ENCODE peak calls at places on chromosomes 11 and 22, in six cellular contexts. One of them, this sample, is unnamed.

GRCh38 chr11:35487532-35488078 is 37.8 kb downstream of the PAMR1 start:
- DNase-seq in esophagus muscularis mucosa: no peak
- DNase-seq in Panc1: no peak
- DNase-seq in transverse colon: no peak
- DNase-seq in K562: no peak
- DNase-seq in prostate gland: no peak
- DNase-seq in this sample: peak; percentile 14

GRCh38 chr11:12430351-12430750 is 53.0 kb downstream of the PARVA start:
- DNase-seq in esophagus muscularis mucosa: peak; percentile 75
- DNase-seq in Panc1: no peak
- DNase-seq in K562: no peak
- DNase-seq in transverse colon: no peak
- DNase-seq in prostate gland: no peak
- DNase-seq in this sample: no peak

GRCh38 chr22:38338772-38339379 is 21.6 kb upstream of the CSNK1E start:
- DNase-seq in Panc1: no peak
- DNase-seq in prostate gland: no peak
- DNase-seq in transverse colon: peak; percentile 1
- DNase-seq in K562: no peak
- DNase-seq in esophagus muscularis mucosa: no peak
- DNase-seq in this sample: no peak

GRCh38 chr11:47259178-47259977 is 1.6 kb downstream of the NR1H3 start:
- DNase-seq in Panc1: no peak
- DNase-seq in esophagus muscularis mucosa: no peak
- DNase-seq in K562: peak; percentile 67
- DNase-seq in prostate gland: peak; percentile 31
- DNase-seq in transverse colon: peak; percentile 83
- DNase-seq in this sample: no peak

GRCh38 chr22:49099496-49100124 is 728.1 kb downstream of the BRD1 start:
- DNase-seq in prostate gland: no peak
- DNase-seq in K562: no peak
- DNase-seq in transverse colon: no peak
- DNase-seq in Panc1: peak; percentile 5
- DNase-seq in esophagus muscularis mucosa: no peak
- DNase-seq in this sample: no peak

GRCh38 chr11:45400594-45400993 is 114.5 kb upstream of the SYT13 start:
- DNase-seq in Panc1: peak; percentile 4
- DNase-seq in prostate gland: no peak
- DNase-seq in transverse colon: no peak
- DNase-seq in esophagus muscularis mucosa: no peak
- DNase-seq in K562: no peak
- DNase-seq in this sample: no peak

GRCh38 chr11:57643802-57644201 is 5.9 kb downstream of the YPEL4 start:
- DNase-seq in esophagus muscularis mucosa: no peak
- DNase-seq in transverse colon: no peak
- DNase-seq in Panc1: no peak
- DNase-seq in prostate gland: no peak
- DNase-seq in K562: no peak
- DNase-seq in this sample: no peak

GRCh38 chr11:8282621-8283509 is 19.2 kb upstream of the LMO1 start:
- DNase-seq in K562: no peak
- DNase-seq in Panc1: no peak
- DNase-seq in transverse colon: no peak
- DNase-seq in esophagus muscularis mucosa: no peak
- DNase-seq in prostate gland: no peak
- DNase-seq in this sample: no peak

GRCh38 chr22:19897726-19898515 is 43.2 kb upstream of the GNB1L start:
- DNase-seq in K562: no peak
- DNase-seq in prostate gland: no peak
- DNase-seq in Panc1: no peak
- DNase-seq in esophagus muscularis mucosa: no peak
- DNase-seq in transverse colon: no peak
- DNase-seq in this sample: no peak

GRCh38 chr11:110972640-110973039 is 260.4 kb upstream of the ARHGAP20 start:
- DNase-seq in Panc1: no peak
- DNase-seq in prostate gland: no peak
- DNase-seq in esophagus muscularis mucosa: no peak
- DNase-seq in K562: no peak
- DNase-seq in transverse colon: no peak
- DNase-seq in this sample: no peak

GRCh38 chr11:86069408-86070086 is 663 bp upstream of the PICALM start:
- DNase-seq in esophagus muscularis mucosa: no peak
- DNase-seq in Panc1: peak; percentile 75
- DNase-seq in transverse colon: peak; percentile 26
- DNase-seq in prostate gland: peak; percentile 11
- DNase-seq in K562: peak; percentile 55
- DNase-seq in this sample: peak; percentile 50

GRCh38 chr11:46106530-46107407 is 14.5 kb downstream of the PHF21A start:
- DNase-seq in K562: peak; percentile 73
- DNase-seq in esophagus muscularis mucosa: no peak
- DNase-seq in transverse colon: no peak
- DNase-seq in Panc1: no peak
- DNase-seq in prostate gland: no peak
- DNase-seq in this sample: peak; percentile 66

GRCh38 chr11:29432719-29433325 is 584.0 kb downstream of the KCNA4 start:
- DNase-seq in esophagus muscularis mucosa: no peak
- DNase-seq in transverse colon: no peak
- DNase-seq in prostate gland: no peak
- DNase-seq in Panc1: no peak
- DNase-seq in K562: peak; percentile 5
- DNase-seq in this sample: peak; percentile 0

GRCh38 chr22:40009953-40010751 is 15.4 kb downstream of the FAM83F start:
- DNase-seq in transverse colon: no peak
- DNase-seq in prostate gland: no peak
- DNase-seq in K562: no peak
- DNase-seq in Panc1: no peak
- DNase-seq in esophagus muscularis mucosa: no peak
- DNase-seq in this sample: no peak

GRCh38 chr11:27896096-27896495 is 195.8 kb upstream of the BDNF start:
- DNase-seq in prostate gland: no peak
- DNase-seq in Panc1: no peak
- DNase-seq in transverse colon: no peak
- DNase-seq in esophagus muscularis mucosa: no peak
- DNase-seq in K562: no peak
- DNase-seq in this sample: no peak

GRCh38 chr22:44247923-44248892 is 64.5 kb downstream of the SHISAL1 start:
- DNase-seq in Panc1: no peak
- DNase-seq in K562: no peak
- DNase-seq in prostate gland: no peak
- DNase-seq in transverse colon: no peak
- DNase-seq in esophagus muscularis mucosa: peak; percentile 82
- DNase-seq in this sample: no peak

GRCh38 chr11:115423728-115424459 is 80.3 kb downstream of the CADM1 start:
- DNase-seq in prostate gland: no peak
- DNase-seq in Panc1: no peak
- DNase-seq in esophagus muscularis mucosa: no peak
- DNase-seq in transverse colon: no peak
- DNase-seq in K562: no peak
- DNase-seq in this sample: no peak

GRCh38 chr22:24434472-24435322 is 7.3 kb downstream of the ADORA2A start:
- DNase-seq in K562: no peak
- DNase-seq in prostate gland: no peak
- DNase-seq in transverse colon: peak; percentile 69
- DNase-seq in esophagus muscularis mucosa: no peak
- DNase-seq in Panc1: no peak
- DNase-seq in this sample: no peak

GRCh38 chr11:6650104-6650503 is 5.5 kb downstream of the DCHS1 start:
- DNase-seq in transverse colon: no peak
- DNase-seq in K562: no peak
- DNase-seq in prostate gland: no peak
- DNase-seq in Panc1: no peak
- DNase-seq in esophagus muscularis mucosa: peak; percentile 66
- DNase-seq in this sample: no peak

GRCh38 chr11:46278387-46279173 is 1.1 kb downstream of the CREB3L1 start:
- DNase-seq in Panc1: no peak
- DNase-seq in K562: peak; percentile 87
- DNase-seq in prostate gland: peak; percentile 71
- DNase-seq in esophagus muscularis mucosa: no peak
- DNase-seq in transverse colon: peak; percentile 79
- DNase-seq in this sample: no peak

GRCh38 chr11:83736689-83737088 is 450.5 kb upstream of the CCDC90B start:
- DNase-seq in Panc1: no peak
- DNase-seq in esophagus muscularis mucosa: no peak
- DNase-seq in K562: no peak
- DNase-seq in transverse colon: no peak
- DNase-seq in prostate gland: no peak
- DNase-seq in this sample: no peak

GRCh38 chr11:67463680-67464410 is 5.2 kb downstream of the TMEM134 start:
- DNase-seq in esophagus muscularis mucosa: no peak
- DNase-seq in K562: peak; percentile 85
- DNase-seq in transverse colon: peak; percentile 69
- DNase-seq in prostate gland: no peak
- DNase-seq in Panc1: no peak
- DNase-seq in this sample: no peak

GRCh38 chr11:128208329-128209220 is 378.8 kb downstream of the ETS1 start:
- DNase-seq in esophagus muscularis mucosa: no peak
- DNase-seq in K562: no peak
- DNase-seq in prostate gland: peak; percentile 5
- DNase-seq in transverse colon: no peak
- DNase-seq in Panc1: no peak
- DNase-seq in this sample: no peak

GRCh38 chr11:118763038-118763437 is 27.9 kb downstream of the DDX6 start:
- DNase-seq in transverse colon: no peak
- DNase-seq in Panc1: no peak
- DNase-seq in esophagus muscularis mucosa: no peak
- DNase-seq in K562: no peak
- DNase-seq in prostate gland: no peak
- DNase-seq in this sample: no peak

GRCh38 chr22:45105281-45105700 is 58.4 kb upstream of the NUP50 start:
- DNase-seq in prostate gland: peak; percentile 74
- DNase-seq in K562: no peak
- DNase-seq in esophagus muscularis mucosa: no peak
- DNase-seq in Panc1: peak; percentile 55
- DNase-seq in transverse colon: no peak
- DNase-seq in this sample: no peak

GRCh38 chr11:32071811-32072210 is 19.1 kb upstream of the RCN1 start:
- DNase-seq in Panc1: no peak
- DNase-seq in K562: peak; percentile 14
- DNase-seq in esophagus muscularis mucosa: no peak
- DNase-seq in prostate gland: no peak
- DNase-seq in transverse colon: no peak
- DNase-seq in this sample: no peak

GRCh38 chr11:9498457-9499078 is 37.8 kb downstream of the ZNF143 start:
- DNase-seq in prostate gland: no peak
- DNase-seq in esophagus muscularis mucosa: no peak
- DNase-seq in K562: no peak
- DNase-seq in transverse colon: no peak
- DNase-seq in Panc1: no peak
- DNase-seq in this sample: no peak
- TF ChIP-seq POLR2AphosphoS5 in prostate gland: no peak
- TF ChIP-seq POLR2AphosphoS5 in esophagus muscularis mucosa: no peak
- TF ChIP-seq POLR2AphosphoS5 in K562: no peak
- TF ChIP-seq POLR2AphosphoS5 in transverse colon: no peak
- TF ChIP-seq POLR2AphosphoS5 in Panc1: no peak
- TF ChIP-seq POLR2AphosphoS5 in this sample: no peak

GRCh38 chr11:15176646-15177163 is 62.0 kb downstream of the INSC start:
- DNase-seq in K562: no peak
- DNase-seq in esophagus muscularis mucosa: no peak
- DNase-seq in Panc1: no peak
- DNase-seq in transverse colon: no peak
- DNase-seq in prostate gland: no peak
- DNase-seq in this sample: no peak

GRCh38 chr11:15178214-15178613 is 63.5 kb downstream of the INSC start:
- DNase-seq in esophagus muscularis mucosa: peak; percentile 68
- DNase-seq in Panc1: no peak
- DNase-seq in K562: no peak
- DNase-seq in transverse colon: no peak
- DNase-seq in prostate gland: no peak
- DNase-seq in this sample: no peak

GRCh38 chr11:15179167-15179566 is 64.4 kb downstream of the INSC start:
- DNase-seq in transverse colon: no peak
- DNase-seq in K562: no peak
- DNase-seq in esophagus muscularis mucosa: no peak
- DNase-seq in prostate gland: no peak
- DNase-seq in Panc1: no peak
- DNase-seq in this sample: peak; percentile 42

GRCh38 chr11:15177491-15177890 is 62.8 kb downstream of the INSC start:
- DNase-seq in Panc1: no peak
- DNase-seq in K562: no peak
- DNase-seq in esophagus muscularis mucosa: no peak
- DNase-seq in prostate gland: no peak
- DNase-seq in transverse colon: no peak
- DNase-seq in this sample: no peak

GRCh38 chr11:15180212-15180814 is 65.6 kb downstream of the INSC start:
- DNase-seq in esophagus muscularis mucosa: no peak
- DNase-seq in prostate gland: no peak
- DNase-seq in Panc1: no peak
- DNase-seq in transverse colon: no peak
- DNase-seq in K562: no peak
- DNase-seq in this sample: no peak
- TF ChIP-seq POLR2AphosphoS5 in esophagus muscularis mucosa: no peak
- TF ChIP-seq POLR2AphosphoS5 in prostate gland: no peak
- TF ChIP-seq POLR2AphosphoS5 in Panc1: no peak
- TF ChIP-seq POLR2AphosphoS5 in transverse colon: no peak
- TF ChIP-seq POLR2AphosphoS5 in K562: no peak
- TF ChIP-seq POLR2AphosphoS5 in this sample: no peak

GRCh38 chr11:68832476-68833176 is 9.1 kb downstream of the CPT1A start:
- DNase-seq in Panc1: no peak
- DNase-seq in K562: no peak
- DNase-seq in esophagus muscularis mucosa: no peak
- DNase-seq in transverse colon: peak; percentile 53
- DNase-seq in prostate gland: peak; percentile 51
- DNase-seq in this sample: no peak
- TF ChIP-seq POLR2AphosphoS5 in Panc1: no peak
- TF ChIP-seq POLR2AphosphoS5 in K562: no peak
- TF ChIP-seq POLR2AphosphoS5 in esophagus muscularis mucosa: no peak
- TF ChIP-seq POLR2AphosphoS5 in transverse colon: no peak
- TF ChIP-seq POLR2AphosphoS5 in prostate gland: no peak
- TF ChIP-seq POLR2AphosphoS5 in this sample: no peak

GRCh38 chr22:47052236-47053012 is 290.0 kb downstream of the TBC1D22A start:
- DNase-seq in Panc1: no peak
- DNase-seq in transverse colon: no peak
- DNase-seq in prostate gland: no peak
- DNase-seq in K562: no peak
- DNase-seq in esophagus muscularis mucosa: no peak
- DNase-seq in this sample: no peak

GRCh38 chr22:47050601-47051051 is 288.2 kb downstream of the TBC1D22A start:
- DNase-seq in esophagus muscularis mucosa: no peak
- DNase-seq in K562: no peak
- DNase-seq in prostate gland: no peak
- DNase-seq in Panc1: no peak
- DNase-seq in transverse colon: no peak
- DNase-seq in this sample: no peak

GRCh38 chr22:47053013-47053864 is 290.8 kb downstream of the TBC1D22A start:
- DNase-seq in prostate gland: no peak
- DNase-seq in K562: no peak
- DNase-seq in esophagus muscularis mucosa: no peak
- DNase-seq in Panc1: no peak
- DNase-seq in transverse colon: no peak
- DNase-seq in this sample: peak; percentile 12

GRCh38 chr22:47053865-47054185 is 291.4 kb downstream of the TBC1D22A start:
- DNase-seq in K562: no peak
- DNase-seq in Panc1: no peak
- DNase-seq in transverse colon: no peak
- DNase-seq in esophagus muscularis mucosa: no peak
- DNase-seq in prostate gland: no peak
- DNase-seq in this sample: no peak

GRCh38 chr22:47051435-47052175 is 289.2 kb downstream of the TBC1D22A start:
- DNase-seq in esophagus muscularis mucosa: no peak
- DNase-seq in transverse colon: no peak
- DNase-seq in prostate gland: no peak
- DNase-seq in K562: no peak
- DNase-seq in Panc1: no peak
- DNase-seq in this sample: no peak
- TF ChIP-seq POLR2AphosphoS5 in esophagus muscularis mucosa: no peak
- TF ChIP-seq POLR2AphosphoS5 in transverse colon: no peak
- TF ChIP-seq POLR2AphosphoS5 in prostate gland: no peak
- TF ChIP-seq POLR2AphosphoS5 in K562: no peak
- TF ChIP-seq POLR2AphosphoS5 in Panc1: no peak
- TF ChIP-seq POLR2AphosphoS5 in this sample: no peak

GRCh38 chr11:36594316-36594989 is at the start of gene IFTAP:
- DNase-seq in prostate gland: peak; percentile 65
- DNase-seq in esophagus muscularis mucosa: no peak
- DNase-seq in Panc1: peak; percentile 57
- DNase-seq in transverse colon: peak; percentile 33
- DNase-seq in K562: peak; percentile 78
- DNase-seq in this sample: peak; percentile 90
- TF ChIP-seq POLR2AphosphoS5 in prostate gland: peak; percentile 96
- TF ChIP-seq POLR2AphosphoS5 in esophagus muscularis mucosa: peak; percentile 56
- TF ChIP-seq POLR2AphosphoS5 in Panc1: peak; percentile 51
- TF ChIP-seq POLR2AphosphoS5 in transverse colon: no peak
- TF ChIP-seq POLR2AphosphoS5 in K562: no peak
- TF ChIP-seq POLR2AphosphoS5 in this sample: peak; percentile 74